ENCODE peak calls at places on chromosomes 4 and X, in seven cellular contexts. One of them, this sample, is unnamed.

GRCh38 chr4:42119916-42120315 is 32.5 kb downstream of the BEND4 start:
- DNase-seq in stomach: no peak
- DNase-seq in psoas muscle: no peak
- DNase-seq in tibial nerve: no peak
- DNase-seq in uterus: no peak
- DNase-seq in dorsolateral prefrontal cortex: no peak
- DNase-seq in epithelial cell of esophagus: no peak
- DNase-seq in this sample: no peak

GRCh38 chrX:37712458-37712857 is 26.9 kb downstream of the XK start:
- DNase-seq in dorsolateral prefrontal cortex: no peak
- DNase-seq in tibial nerve: no peak
- DNase-seq in epithelial cell of esophagus: peak
- DNase-seq in psoas muscle: no peak
- DNase-seq in stomach: no peak
- DNase-seq in uterus: no peak
- DNase-seq in this sample: no peak

GRCh38 chr4:127239902-127240575 is 392.7 kb upstream of the INTU start:
- DNase-seq in stomach: no peak
- DNase-seq in uterus: no peak
- DNase-seq in dorsolateral prefrontal cortex: no peak
- DNase-seq in epithelial cell of esophagus: no peak
- DNase-seq in tibial nerve: no peak
- DNase-seq in psoas muscle: no peak
- DNase-seq in this sample: peak

GRCh38 chrX:74363914-74364313 is 57.4 kb upstream of the SLC16A2 start:
- DNase-seq in tibial nerve: no peak
- DNase-seq in uterus: no peak
- DNase-seq in dorsolateral prefrontal cortex: no peak
- DNase-seq in epithelial cell of esophagus: no peak
- DNase-seq in psoas muscle: no peak
- DNase-seq in stomach: no peak
- DNase-seq in this sample: no peak

GRCh38 chr4:147578057-147578476 is 39.1 kb upstream of the TMEM184C start:
- DNase-seq in epithelial cell of esophagus: peak
- DNase-seq in stomach: no peak
- DNase-seq in tibial nerve: no peak
- DNase-seq in uterus: peak
- DNase-seq in psoas muscle: no peak
- DNase-seq in dorsolateral prefrontal cortex: no peak
- DNase-seq in this sample: peak

GRCh38 chrX:73468376-73468775 is 21.5 kb downstream of the CDX4 start:
- DNase-seq in tibial nerve: no peak
- DNase-seq in uterus: no peak
- DNase-seq in stomach: no peak
- DNase-seq in epithelial cell of esophagus: no peak
- DNase-seq in dorsolateral prefrontal cortex: no peak
- DNase-seq in psoas muscle: no peak
- DNase-seq in this sample: no peak

GRCh38 chr4:38279077-38279476 is 318.9 kb downstream of the PTTG2 start:
- DNase-seq in uterus: no peak
- DNase-seq in tibial nerve: no peak
- DNase-seq in psoas muscle: no peak
- DNase-seq in dorsolateral prefrontal cortex: no peak
- DNase-seq in stomach: no peak
- DNase-seq in epithelial cell of esophagus: no peak
- DNase-seq in this sample: no peak

GRCh38 chr4:33780952-33781655 is 2463.2 kb downstream of the ARAP2 start:
- DNase-seq in uterus: no peak
- DNase-seq in tibial nerve: no peak
- DNase-seq in stomach: no peak
- DNase-seq in epithelial cell of esophagus: peak
- DNase-seq in psoas muscle: no peak
- DNase-seq in dorsolateral prefrontal cortex: no peak
- DNase-seq in this sample: peak

GRCh38 chr4:37389967-37390580 is 145.5 kb downstream of the NWD2 start:
- DNase-seq in dorsolateral prefrontal cortex: no peak
- DNase-seq in uterus: no peak
- DNase-seq in tibial nerve: no peak
- DNase-seq in psoas muscle: no peak
- DNase-seq in epithelial cell of esophagus: peak
- DNase-seq in stomach: no peak
- DNase-seq in this sample: peak

GRCh38 chr4:95106408-95106928 is 348.7 kb downstream of the BMPR1B start:
- DNase-seq in tibial nerve: no peak
- DNase-seq in psoas muscle: no peak
- DNase-seq in dorsolateral prefrontal cortex: no peak
- DNase-seq in epithelial cell of esophagus: peak
- DNase-seq in uterus: no peak
- DNase-seq in stomach: no peak
- DNase-seq in this sample: peak

GRCh38 chrX:139600105-139600504 is 69.6 kb downstream of the F9 start:
- DNase-seq in tibial nerve: no peak
- DNase-seq in stomach: no peak
- DNase-seq in epithelial cell of esophagus: no peak
- DNase-seq in uterus: no peak
- DNase-seq in psoas muscle: no peak
- DNase-seq in dorsolateral prefrontal cortex: no peak
- DNase-seq in this sample: no peak

GRCh38 chr4:100188829-100189228 is 1.4 kb downstream of the DDIT4L start:
- DNase-seq in epithelial cell of esophagus: peak
- DNase-seq in tibial nerve: no peak
- DNase-seq in uterus: peak
- DNase-seq in dorsolateral prefrontal cortex: no peak
- DNase-seq in stomach: no peak
- DNase-seq in psoas muscle: peak
- DNase-seq in this sample: no peak

GRCh38 chr4:71026086-71026485 is 32.6 kb downstream of the DCK start:
- DNase-seq in dorsolateral prefrontal cortex: no peak
- DNase-seq in psoas muscle: no peak
- DNase-seq in epithelial cell of esophagus: peak
- DNase-seq in tibial nerve: no peak
- DNase-seq in stomach: no peak
- DNase-seq in uterus: no peak
- DNase-seq in this sample: peak

GRCh38 chr4:154349829-154350228 is 141.8 kb downstream of the DCHS2 start:
- DNase-seq in epithelial cell of esophagus: peak
- DNase-seq in uterus: no peak
- DNase-seq in dorsolateral prefrontal cortex: no peak
- DNase-seq in tibial nerve: no peak
- DNase-seq in stomach: no peak
- DNase-seq in psoas muscle: no peak
- DNase-seq in this sample: no peak

GRCh38 chr4:2928242-2929155 is 34.7 kb downstream of the NOP14 start:
- DNase-seq in tibial nerve: no peak
- DNase-seq in dorsolateral prefrontal cortex: peak
- DNase-seq in uterus: peak
- DNase-seq in stomach: peak
- DNase-seq in psoas muscle: no peak
- DNase-seq in epithelial cell of esophagus: no peak
- DNase-seq in this sample: no peak

GRCh38 chr4:94870151-94870550 is 112.4 kb downstream of the BMPR1B start:
- DNase-seq in dorsolateral prefrontal cortex: no peak
- DNase-seq in tibial nerve: no peak
- DNase-seq in stomach: no peak
- DNase-seq in uterus: no peak
- DNase-seq in psoas muscle: no peak
- DNase-seq in epithelial cell of esophagus: no peak
- DNase-seq in this sample: peak

GRCh38 chr4:97589481-97590196 is 553.6 kb downstream of the STPG2 start:
- DNase-seq in uterus: no peak
- DNase-seq in tibial nerve: no peak
- DNase-seq in stomach: no peak
- DNase-seq in epithelial cell of esophagus: peak
- DNase-seq in psoas muscle: no peak
- DNase-seq in dorsolateral prefrontal cortex: no peak
- DNase-seq in this sample: no peak

DNA sequence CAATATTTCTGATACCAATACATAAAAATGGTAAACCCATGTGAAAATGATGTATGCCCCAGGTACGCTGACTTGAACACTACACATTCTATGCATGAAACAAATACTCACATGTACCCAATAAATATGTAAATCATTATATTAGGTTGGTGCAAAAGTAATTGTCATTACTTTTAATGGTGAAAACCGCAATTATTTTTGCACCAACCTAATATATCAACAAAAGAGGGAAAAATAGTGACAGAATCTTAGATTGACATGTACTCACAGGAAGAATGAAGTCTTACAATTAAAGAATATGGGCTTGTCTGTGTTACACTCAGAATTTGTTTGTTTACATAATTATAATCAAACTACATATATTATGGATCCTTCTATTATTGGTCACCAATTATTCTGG is 82.3 kb downstream of the GLRA3 start:
- DNase-seq in uterus: no peak
- DNase-seq in dorsolateral prefrontal cortex: no peak
- DNase-seq in psoas muscle: no peak
- DNase-seq in stomach: no peak
- DNase-seq in tibial nerve: no peak
- DNase-seq in epithelial cell of esophagus: no peak
- DNase-seq in this sample: no peak
- H3K4me3 ChIP-seq in uterus: no peak
- H3K4me3 ChIP-seq in dorsolateral prefrontal cortex: no peak
- H3K4me3 ChIP-seq in psoas muscle: no peak
- H3K4me3 ChIP-seq in stomach: no peak
- H3K4me3 ChIP-seq in tibial nerve: no peak
- H3K4me3 ChIP-seq in epithelial cell of esophagus: no peak
- H3K4me3 ChIP-seq in this sample: no peak

GRCh38 chr4:113356452-113356851 is 307.0 kb downstream of the ANK2 start:
- DNase-seq in stomach: no peak
- DNase-seq in tibial nerve: no peak
- DNase-seq in psoas muscle: no peak
- DNase-seq in epithelial cell of esophagus: no peak
- DNase-seq in dorsolateral prefrontal cortex: no peak
- DNase-seq in uterus: no peak
- DNase-seq in this sample: no peak

GRCh38 chr4:113350576-113350975 is 301.1 kb downstream of the ANK2 start:
- DNase-seq in dorsolateral prefrontal cortex: no peak
- DNase-seq in epithelial cell of esophagus: no peak
- DNase-seq in psoas muscle: no peak
- DNase-seq in stomach: no peak
- DNase-seq in tibial nerve: no peak
- DNase-seq in uterus: no peak
- DNase-seq in this sample: peak

GRCh38 chr4:113358784-113359183 is 309.3 kb downstream of the ANK2 start:
- DNase-seq in uterus: no peak
- DNase-seq in dorsolateral prefrontal cortex: no peak
- DNase-seq in epithelial cell of esophagus: no peak
- DNase-seq in psoas muscle: no peak
- DNase-seq in stomach: no peak
- DNase-seq in tibial nerve: no peak
- DNase-seq in this sample: no peak

DNA sequence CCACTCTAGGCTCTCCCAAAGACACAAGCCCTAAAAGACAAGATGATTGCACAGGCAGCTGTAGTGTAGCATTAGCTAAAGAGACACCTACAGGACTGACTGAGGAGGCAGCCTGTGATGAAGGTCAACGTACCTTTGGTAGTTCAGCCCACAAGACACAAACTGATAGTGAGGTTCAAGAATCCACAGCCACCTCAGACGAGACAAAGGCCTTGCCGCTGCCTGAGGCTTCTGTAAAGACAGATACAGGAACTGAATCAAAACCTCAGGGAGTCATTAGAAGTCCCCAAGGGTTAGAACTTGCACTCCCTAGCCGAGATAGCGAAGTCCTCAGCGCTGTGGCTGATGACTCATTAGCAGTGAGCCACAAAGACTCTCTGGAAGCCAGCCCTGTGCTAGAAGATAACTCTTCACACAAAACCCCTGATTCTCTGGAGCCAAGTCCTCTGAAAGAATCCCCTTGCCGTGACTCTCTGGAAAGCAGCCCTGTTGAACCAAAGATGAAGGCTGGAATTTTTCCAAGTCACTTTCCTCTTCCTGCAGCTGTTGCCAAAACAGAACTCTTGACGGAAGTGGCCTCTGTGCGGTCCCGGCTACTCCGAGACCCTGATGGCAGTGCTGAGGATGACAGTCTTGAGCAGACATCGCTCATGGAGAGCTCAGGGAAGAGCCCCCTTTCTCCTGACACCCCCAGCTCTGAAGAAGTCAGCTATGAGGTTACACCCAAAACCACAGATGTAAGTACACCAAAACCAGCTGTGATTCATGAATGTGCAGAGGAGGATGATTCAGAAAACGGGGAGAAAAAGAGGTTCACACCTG is 306.3 kb downstream of the ANK2 start:
- DNase-seq in stomach: no peak
- DNase-seq in dorsolateral prefrontal cortex: peak
- DNase-seq in epithelial cell of esophagus: peak
- DNase-seq in psoas muscle: peak
- DNase-seq in uterus: peak
- DNase-seq in tibial nerve: no peak
- DNase-seq in this sample: peak
- TF ChIP-seq CTCF in stomach: no peak
- TF ChIP-seq CTCF in dorsolateral prefrontal cortex: no peak
- TF ChIP-seq CTCF in epithelial cell of esophagus: peak
- TF ChIP-seq CTCF in psoas muscle: no peak
- TF ChIP-seq CTCF in uterus: no peak
- TF ChIP-seq CTCF in tibial nerve: no peak
- TF ChIP-seq CTCF in this sample: peak

DNA sequence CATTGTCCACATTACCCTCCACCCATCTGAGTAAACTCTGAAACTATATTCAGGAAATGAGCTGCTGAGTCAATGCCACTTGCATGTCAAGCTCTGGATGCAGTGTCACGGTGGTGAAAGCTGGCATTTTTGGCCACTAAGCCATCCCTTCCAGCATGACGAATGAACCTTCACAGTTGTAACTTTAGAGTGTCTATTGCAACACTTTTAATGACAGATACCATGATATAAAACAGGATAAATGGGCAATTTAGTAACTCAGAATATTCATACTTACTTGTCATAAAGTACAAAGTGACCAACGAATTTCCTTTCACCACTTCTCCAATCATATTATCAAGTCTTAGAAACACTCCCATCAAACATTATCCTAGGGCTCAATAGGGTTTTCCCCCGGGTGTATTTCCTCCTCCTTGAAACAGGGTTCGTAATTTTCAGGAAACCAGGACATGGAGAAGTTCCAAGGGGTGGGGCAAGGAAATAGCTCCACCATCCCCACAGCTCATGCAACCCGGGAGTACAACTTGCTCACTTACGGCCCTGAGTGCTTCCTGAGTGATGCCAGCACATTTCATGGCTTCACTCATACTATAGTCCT is 73.1 kb downstream of the MTHFD2L start:
- DNase-seq in psoas muscle: peak
- DNase-seq in dorsolateral prefrontal cortex: no peak
- DNase-seq in stomach: peak
- DNase-seq in uterus: no peak
- DNase-seq in tibial nerve: no peak
- DNase-seq in epithelial cell of esophagus: peak
- DNase-seq in this sample: peak
- H3K4me3 ChIP-seq in psoas muscle: no peak
- H3K4me3 ChIP-seq in dorsolateral prefrontal cortex: no peak
- H3K4me3 ChIP-seq in stomach: no peak
- H3K4me3 ChIP-seq in uterus: no peak
- H3K4me3 ChIP-seq in tibial nerve: no peak
- H3K4me3 ChIP-seq in epithelial cell of esophagus: no peak
- H3K4me3 ChIP-seq in this sample: no peak

DNA sequence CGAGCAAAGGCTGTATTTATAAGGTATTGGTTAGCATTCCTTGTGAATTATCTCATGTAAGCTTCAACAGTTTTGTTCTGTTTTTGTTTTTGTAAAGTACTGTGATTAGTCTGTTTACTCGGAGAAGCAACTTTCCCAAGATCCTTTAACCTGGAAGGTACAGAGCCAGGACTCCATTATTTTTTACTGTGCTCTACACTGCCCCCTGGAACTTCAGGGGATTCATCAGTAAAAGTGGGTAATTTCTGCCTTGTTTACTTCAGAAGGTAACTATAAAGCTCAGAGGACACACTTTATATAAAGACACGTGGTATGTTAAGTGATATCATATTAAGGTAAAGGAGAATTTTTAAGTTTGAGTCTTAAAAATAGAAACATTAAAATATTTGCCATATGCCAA is 124.9 kb downstream of the IQCM start:
- DNase-seq in psoas muscle: no peak
- DNase-seq in dorsolateral prefrontal cortex: no peak
- DNase-seq in epithelial cell of esophagus: no peak
- DNase-seq in uterus: no peak
- DNase-seq in stomach: no peak
- DNase-seq in tibial nerve: no peak
- DNase-seq in this sample: no peak
- TF ChIP-seq CTCF in psoas muscle: no peak
- TF ChIP-seq CTCF in dorsolateral prefrontal cortex: no peak
- TF ChIP-seq CTCF in epithelial cell of esophagus: peak
- TF ChIP-seq CTCF in uterus: no peak
- TF ChIP-seq CTCF in stomach: no peak
- TF ChIP-seq CTCF in tibial nerve: no peak
- TF ChIP-seq CTCF in this sample: peak